ENCODE peak calls at places on chromosomes 7 and 10, in four cellular contexts. One of them, this sample, is unnamed.

GRCh38 chr10:37754538-37755323 is 102.7 kb downstream of the ZNF248 start:
- DNase-seq in GM12878: no peak
- DNase-seq in K562: peak; percentile 11
- DNase-seq in HepG2: peak; percentile 64
- DNase-seq in this sample: no peak

GRCh38 chr10:26725837-26726727 is 28.6 kb downstream of the PDSS1 start:
- DNase-seq in GM12878: no peak
- DNase-seq in K562: peak; percentile 58
- DNase-seq in HepG2: peak; percentile 27
- DNase-seq in this sample: peak; percentile 54

GRCh38 chr10:129911451-129912160 is 52.5 kb downstream of the EBF3 start:
- DNase-seq in HepG2: no peak
- DNase-seq in GM12878: no peak
- DNase-seq in K562: no peak
- DNase-seq in this sample: no peak

GRCh38 chr10:92993671-92994304 is 66.8 kb upstream of the CYP26C1 start:
- DNase-seq in GM12878: no peak
- DNase-seq in K562: no peak
- DNase-seq in HepG2: no peak
- DNase-seq in this sample: no peak

GRCh38 chr7:121211253-121211652 is 117.5 kb upstream of the WNT16 start:
- DNase-seq in HepG2: no peak
- DNase-seq in K562: no peak
- DNase-seq in GM12878: no peak
- DNase-seq in this sample: no peak

GRCh38 chr7:130127404-130128395 is 57.4 kb downstream of the KLHDC10 start:
- DNase-seq in K562: no peak
- DNase-seq in GM12878: no peak
- DNase-seq in HepG2: no peak
- DNase-seq in this sample: no peak

GRCh38 chr10:77744249-77744648 is 106.6 kb upstream of the KCNMA1 start:
- DNase-seq in HepG2: no peak
- DNase-seq in GM12878: no peak
- DNase-seq in K562: no peak
- DNase-seq in this sample: no peak

GRCh38 chr7:87935373-87935706 is 1.3 kb downstream of the ADAM22 start:
- DNase-seq in HepG2: no peak
- DNase-seq in GM12878: no peak
- DNase-seq in K562: no peak
- DNase-seq in this sample: peak; percentile 11

GRCh38 chr10:76973515-76974289 is 663.9 kb downstream of the KCNMA1 start:
- DNase-seq in GM12878: no peak
- DNase-seq in K562: no peak
- DNase-seq in HepG2: no peak
- DNase-seq in this sample: no peak

GRCh38 chr10:77004917-77005564 is 632.6 kb downstream of the KCNMA1 start:
- DNase-seq in K562: peak; percentile 54
- DNase-seq in GM12878: no peak
- DNase-seq in HepG2: peak; percentile 32
- DNase-seq in this sample: peak; percentile 89

GRCh38 chr10:129094233-129094632 is 372.8 kb upstream of the MGMT start:
- DNase-seq in GM12878: no peak
- DNase-seq in K562: no peak
- DNase-seq in HepG2: no peak
- DNase-seq in this sample: no peak

GRCh38 chr7:1455241-1455939 is 3.9 kb downstream of the MICALL2 start:
- DNase-seq in GM12878: no peak
- DNase-seq in HepG2: no peak
- DNase-seq in K562: no peak
- DNase-seq in this sample: no peak

DNA sequence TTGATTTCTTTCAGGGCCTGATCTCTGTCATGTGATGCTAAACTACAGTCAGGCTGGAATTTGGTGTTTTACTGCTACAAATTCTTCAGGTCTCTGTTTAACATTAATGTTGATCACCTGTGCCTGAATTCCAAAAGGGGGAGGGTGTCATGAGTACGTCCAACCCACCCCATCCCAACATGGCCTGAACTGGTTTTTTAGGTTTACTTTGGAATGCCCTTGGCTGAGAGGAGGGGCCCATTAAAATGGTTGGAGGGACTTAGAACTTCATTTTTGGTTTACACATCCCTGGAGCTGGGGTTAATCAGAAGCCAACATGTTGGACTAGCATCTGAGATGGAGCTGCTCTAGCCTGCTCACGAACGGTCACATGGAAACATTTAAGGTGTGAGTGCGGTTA is 60.8 kb upstream of the CFAP46 start:
- DNase-seq in K562: no peak
- DNase-seq in HepG2: no peak
- DNase-seq in GM12878: no peak
- DNase-seq in this sample: no peak
- H2AFZ ChIP-seq in K562: no peak overlapping the region
- H2AFZ ChIP-seq in HepG2: no peak overlapping the region
- H2AFZ ChIP-seq in GM12878: no peak overlapping the region
- H2AFZ ChIP-seq in this sample: no peak overlapping the region

DNA sequence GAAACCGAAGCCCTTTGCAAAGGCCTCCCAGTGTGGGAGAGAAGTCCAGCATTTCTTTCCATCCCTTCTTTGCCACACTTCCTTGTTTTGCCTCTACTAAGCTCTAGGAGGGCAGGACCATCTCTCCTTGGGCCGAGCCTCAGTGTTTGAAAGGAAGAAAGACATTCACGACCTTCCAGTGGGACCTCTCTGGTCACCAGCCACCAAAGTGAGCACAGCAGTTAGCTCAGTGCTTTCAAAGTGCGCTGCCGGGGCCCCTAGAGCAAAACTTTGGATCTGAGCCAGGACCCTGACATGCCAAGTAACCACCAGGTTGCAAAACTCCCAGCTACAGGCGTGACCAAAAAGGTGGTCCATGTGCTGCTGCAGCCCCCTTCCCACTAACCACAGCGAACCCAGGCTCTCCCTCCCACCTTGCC is 12.3 kb downstream of the CTBP2 start:
- DNase-seq in HepG2: no peak
- DNase-seq in GM12878: no peak
- DNase-seq in K562: no peak
- DNase-seq in this sample: no peak
- H3K4me1 ChIP-seq in HepG2: no peaks in the 10 kb centered on the region
- H3K4me1 ChIP-seq in GM12878: peaks cover 3% of the 10 kb centered on the region
- H3K4me1 ChIP-seq in K562: peaks cover 45% of the 10 kb centered on the region
- H3K4me1 ChIP-seq in this sample: peaks cover 90% of the 10 kb centered on the region

GRCh38 chr7:27567266-27567665 is 95.4 kb downstream of the HIBADH start:
- DNase-seq in K562: no peak
- DNase-seq in HepG2: no peak
- DNase-seq in GM12878: no peak
- DNase-seq in this sample: no peak

GRCh38 chr7:27560706-27561235 is 101.9 kb downstream of the HIBADH start:
- DNase-seq in K562: no peak
- DNase-seq in GM12878: no peak
- DNase-seq in HepG2: no peak
- DNase-seq in this sample: no peak

DNA sequence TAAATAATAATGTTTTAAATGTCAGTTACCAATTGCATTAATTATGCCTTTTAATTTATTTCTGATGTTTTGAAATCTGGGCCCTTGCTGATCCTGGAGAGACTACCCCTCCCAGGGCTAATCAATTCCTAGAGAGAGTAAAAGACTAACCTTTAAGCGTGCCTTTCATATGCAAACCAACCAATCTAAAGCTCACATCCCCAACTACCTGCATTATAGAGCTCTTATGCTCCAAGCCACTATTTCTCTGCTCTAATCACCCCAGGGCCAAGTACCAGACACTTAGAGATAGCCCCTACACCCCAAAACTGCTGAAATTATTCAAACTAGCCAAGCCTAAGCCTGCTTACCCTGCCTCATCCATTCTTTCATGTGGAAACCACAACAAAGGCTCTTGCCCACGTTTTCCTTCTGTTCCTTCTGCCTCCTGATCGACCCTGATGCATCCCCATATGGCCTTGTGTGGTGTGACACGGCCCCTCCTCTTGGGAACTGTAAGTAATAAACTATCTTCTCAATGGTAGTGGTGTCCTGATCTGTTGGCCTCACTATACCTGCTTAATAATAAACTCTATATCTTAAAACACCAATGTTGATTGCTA is 97.7 kb downstream of the HIBADH start:
- DNase-seq in K562: no peak
- DNase-seq in GM12878: no peak
- DNase-seq in HepG2: no peak
- DNase-seq in this sample: peak; percentile 60
- TF ChIP-seq JUNB in K562: no peak
- TF ChIP-seq JUNB in GM12878: no peak
- TF ChIP-seq JUNB in HepG2: no peak
- TF ChIP-seq JUNB in this sample: no peak

GRCh38 chr7:100098913-100099312 is 2.3 kb downstream of the MCM7 start:
- DNase-seq in GM12878: no peak
- DNase-seq in K562: no peak
- DNase-seq in HepG2: no peak
- DNase-seq in this sample: no peak

GRCh38 chr7:100102950-100103840 is 1.8 kb downstream of the AP4M1 start:
- DNase-seq in HepG2: no peak
- DNase-seq in K562: no peak
- DNase-seq in GM12878: no peak
- DNase-seq in this sample: no peak

GRCh38 chr7:100099452-100099851 is 1.7 kb downstream of the MCM7 start:
- DNase-seq in GM12878: no peak
- DNase-seq in HepG2: no peak
- DNase-seq in K562: no peak
- DNase-seq in this sample: no peak

GRCh38 chr7:100100420-100101015 is 679 bp downstream of the MCM7 start:
- DNase-seq in K562: peak; percentile 88
- DNase-seq in GM12878: peak; percentile 56
- DNase-seq in HepG2: peak; percentile 89
- DNase-seq in this sample: peak; percentile 96

DNA sequence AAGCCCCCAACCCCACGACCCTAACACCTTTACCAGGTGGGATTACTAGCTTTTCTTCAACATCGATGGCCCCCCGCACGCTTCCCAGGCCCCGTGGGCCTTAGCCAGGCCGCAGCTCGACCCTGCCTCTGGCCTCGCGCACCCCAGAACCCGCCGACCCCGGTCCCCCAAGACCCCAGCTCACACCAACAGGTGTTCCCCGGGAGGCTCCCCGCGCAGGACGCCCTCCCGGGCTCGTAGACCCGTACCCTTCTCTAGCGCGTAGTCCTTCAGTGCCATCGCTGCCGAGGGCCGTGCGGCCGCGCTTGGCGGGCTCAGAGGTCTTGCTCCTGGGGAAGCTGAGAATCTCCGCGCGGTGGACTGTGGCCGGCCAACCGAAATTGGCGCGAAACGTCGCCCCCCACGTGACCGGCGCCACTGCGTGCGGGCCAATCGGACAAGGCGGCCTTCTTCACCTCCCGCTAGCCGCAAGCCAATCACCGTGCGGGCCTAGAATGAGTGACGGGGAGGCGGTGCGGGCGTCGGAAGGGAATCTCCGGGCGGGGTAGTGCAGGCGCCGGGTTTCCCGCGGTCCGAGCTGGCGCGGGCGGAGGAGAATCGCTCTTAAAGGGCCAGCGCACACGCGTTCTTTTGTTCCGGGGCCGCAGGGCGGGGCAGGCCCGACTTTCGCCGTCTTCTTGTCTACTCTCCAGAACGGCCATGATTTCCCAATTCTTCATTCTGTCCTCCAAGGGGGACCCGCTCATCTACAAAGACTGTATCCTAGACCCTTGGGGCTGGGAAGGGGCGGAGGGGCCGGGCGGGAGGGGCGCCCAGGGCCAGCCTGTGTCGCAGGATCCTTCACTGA is at the start of the genes AP4M1 and MCM7:
- DNase-seq in GM12878: peak; percentile 92
- DNase-seq in K562: peak; percentile 98
- DNase-seq in HepG2: peak; percentile 97
- DNase-seq in this sample: peak; percentile 99
- H2AFZ ChIP-seq in GM12878: peak within 1 kb of the TSS; percentile 72
- H2AFZ ChIP-seq in K562: peak within 1 kb of the TSS; percentile 91
- H2AFZ ChIP-seq in HepG2: no peak within 1 kb of the TSS
- H2AFZ ChIP-seq in this sample: peak within 1 kb of the TSS; percentile 66

GRCh38 chr7:111092406-111093160 is 1.7 kb downstream of the LRRN3 start:
- DNase-seq in HepG2: no peak
- DNase-seq in GM12878: no peak
- DNase-seq in K562: no peak
- DNase-seq in this sample: no peak

GRCh38 chr7:111088328-111088727 is 2.6 kb upstream of the LRRN3 start:
- DNase-seq in K562: no peak
- DNase-seq in GM12878: no peak
- DNase-seq in HepG2: no peak
- DNase-seq in this sample: no peak

GRCh38 chr7:111091623-111092370 is 870 bp downstream of the LRRN3 start:
- DNase-seq in K562: no peak
- DNase-seq in GM12878: no peak
- DNase-seq in HepG2: no peak
- DNase-seq in this sample: no peak

GRCh38 chr7:111089822-111090426 is 1.0 kb upstream of the LRRN3 start:
- DNase-seq in GM12878: no peak
- DNase-seq in K562: peak; percentile 72
- DNase-seq in HepG2: peak; percentile 40
- DNase-seq in this sample: peak; percentile 78

DNA sequence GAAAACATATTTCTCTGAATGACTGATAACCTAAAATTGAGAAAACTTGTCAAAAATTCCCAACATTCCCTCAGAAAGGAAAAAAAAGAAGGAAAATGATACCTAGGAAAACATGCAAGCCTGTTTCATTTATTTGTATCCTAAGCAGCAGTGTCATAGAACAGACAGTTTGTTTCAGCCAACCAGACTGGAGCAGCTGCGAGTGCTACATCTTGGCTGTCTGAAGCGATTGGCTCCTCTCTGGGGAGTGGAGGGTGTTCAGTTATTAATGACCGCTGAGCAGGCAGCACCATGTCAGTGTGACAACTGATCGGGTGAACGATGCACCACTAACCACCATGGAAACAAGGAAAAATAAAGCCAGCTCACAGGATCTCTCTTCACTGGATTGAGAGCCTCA is at the start of gene LRRN3:
- DNase-seq in HepG2: no peak
- DNase-seq in GM12878: no peak
- DNase-seq in K562: no peak
- DNase-seq in this sample: peak; percentile 25
- H3K4me1 ChIP-seq in HepG2: no peaks in the 10 kb centered on the region
- H3K4me1 ChIP-seq in GM12878: peaks cover 11% of the 10 kb centered on the region
- H3K4me1 ChIP-seq in K562: no peaks in the 10 kb centered on the region
- H3K4me1 ChIP-seq in this sample: peaks cover 47% of the 10 kb centered on the region

DNA sequence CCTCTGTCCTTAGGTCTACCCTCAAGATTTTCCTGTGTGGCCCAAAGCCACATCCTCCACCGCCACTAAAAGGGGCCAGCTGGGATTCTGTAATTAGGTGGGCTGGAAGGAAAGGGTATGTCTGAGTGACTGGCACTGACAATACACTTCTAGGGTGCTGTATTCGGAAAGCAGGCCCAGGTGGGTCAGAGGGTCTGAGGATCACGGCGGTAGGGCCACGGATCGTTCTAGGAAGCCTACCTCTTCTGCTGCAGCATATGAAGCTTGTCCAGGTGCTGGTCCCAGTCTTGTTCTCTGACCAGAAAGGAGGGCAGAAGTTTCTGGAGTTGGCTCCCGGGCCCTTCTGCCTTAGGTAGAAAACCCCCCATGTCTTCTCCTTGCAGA is 462 bp downstream of the TRPV5 start:
- DNase-seq in GM12878: no peak
- DNase-seq in K562: no peak
- DNase-seq in HepG2: no peak
- DNase-seq in this sample: no peak
- TF ChIP-seq JUNB in GM12878: no peak
- TF ChIP-seq JUNB in K562: no peak
- TF ChIP-seq JUNB in HepG2: no peak
- TF ChIP-seq JUNB in this sample: no peak

This sample was measured in GM23338.